ENCODE peak calls at places on chromosome 14, in eight cellular contexts. J is hepatocyte, I is SK-N-SH, D is HCT116, L is neural progenitor cell, C is MM.1S, X is PC-3, F is GM23338. P is an unnamed sample.

GRCh38 chr14:103074699-103075341 is 9.2 kb upstream of the LBHD2 start:
- DNase-seq in J (peak; percentile 75), I (peak; percentile 41), D (no peak), L (no peak), C (no peak), X (peak; percentile 45), F (peak; percentile 57), P (no peak)

GRCh38 chr14:92625213-92625612 is 111.6 kb downstream of the RIN3 start:
- DNase-seq in J (no peak), I (no peak), D (peak; percentile 69), L (no peak), C (no peak), X (peak; percentile 95), F (no peak), P (no peak)

GRCh38 chr14:21467620-21468019 is 9.1 kb downstream of the RAB2B start:
- DNase-seq in J (no peak), I (no peak), D (no peak), L (no peak), C (no peak), X (peak; percentile 74), F (no peak), P (no peak)

GRCh38 chr14:33754264-33754663 is 196.6 kb downstream of the EGLN3 start:
- DNase-seq in J (no peak), I (no peak), D (no peak), L (no peak), C (no peak), X (peak; percentile 38), F (peak; percentile 34), P (no peak)

GRCh38 chr14:88554458-88555286 is at the start of gene PTPN21:
- DNase-seq in J (peak; percentile 91), I (peak; percentile 94), D (no peak), L (peak; percentile 90), C (peak; percentile 17), X (peak; percentile 81), F (peak; percentile 84), P (no peak)

GRCh38 chr14:56342419-56342901 is 224.2 kb downstream of the PELI2 start:
- DNase-seq in J (no peak), I (no peak), D (no peak), L (no peak), C (no peak), X (no peak), F (no peak), P (no peak)

GRCh38 chr14:31926123-31926522 is 151.0 kb upstream of the ARHGAP5 start:
- DNase-seq in J (peak; percentile 67), I (peak; percentile 44), D (peak; percentile 54), L (peak; percentile 70), C (peak; percentile 48), X (peak; percentile 64), F (peak; percentile 79), P (peak; percentile 65)

GRCh38 chr14:70052990-70053389 is 135.8 kb downstream of the SLC8A3 start:
- DNase-seq in J (peak; percentile 63), I (no peak), D (no peak), L (peak; percentile 86), C (peak; percentile 33), X (peak; percentile 40), F (peak; percentile 76), P (peak; percentile 8)

GRCh38 chr14:74427651-74428050 is 1.6 kb upstream of the SYNDIG1L start:
- DNase-seq in J (no peak), I (no peak), D (no peak), L (no peak), C (no peak), X (no peak), F (no peak), P (no peak)

GRCh38 chr14:68644101-68644500 is 148.8 kb downstream of the ZFP36L1 start:
- DNase-seq in J (no peak), I (no peak), D (no peak), L (no peak), C (no peak), X (no peak), F (no peak), P (no peak)

GRCh38 chr14:104998801-104999200 is 13.2 kb downstream of the CLBA1 start:
- DNase-seq in J (no peak), I (no peak), D (no peak), L (no peak), C (no peak), X (no peak), F (no peak), P (no peak)

GRCh38 chr14:38108681-38109080 is 99.0 kb upstream of the SSTR1 start:
- DNase-seq in J (no peak), I (no peak), D (no peak), L (no peak), C (no peak), X (peak; percentile 68), F (no peak), P (no peak)

GRCh38 chr14:104557766-104558165 is 21.8 kb upstream of the C14orf180 start:
- DNase-seq in J (no peak), I (no peak), D (no peak), L (no peak), C (no peak), X (no peak), F (no peak), P (no peak)

GRCh38 chr14:37708481-37708880 is 113.1 kb downstream of the TTC6 start:
- DNase-seq in J (no peak), I (no peak), D (no peak), L (no peak), C (no peak), X (no peak), F (no peak), P (no peak)

GRCh38 chr14:80164991-80165390 is 46.3 kb downstream of the DIO2 start:
- DNase-seq in J (no peak), I (no peak), D (no peak), L (no peak), C (no peak), X (peak; percentile 82), F (no peak), P (no peak)

GRCh38 chr14:66082009-66082408 is 404.2 kb upstream of the CCDC196 start:
- DNase-seq in J (no peak), I (peak; percentile 73), D (no peak), L (no peak), C (no peak), X (no peak), F (no peak), P (no peak)

GRCh38 chr14:96584907-96585671 is 82.9 kb downstream of the PAPOLA start:
- DNase-seq in J (no peak), I (peak; percentile 3), D (no peak), L (no peak), C (no peak), X (no peak), F (no peak), P (no peak)

GRCh38 chr14:86933460-86933859 is 1059.5 kb downstream of the GALC start:
- DNase-seq in J (no peak), I (no peak), D (no peak), L (no peak), C (no peak), X (peak; percentile 34), F (no peak), P (no peak)

GRCh38 chr14:90375934-90376333 is 20.9 kb upstream of the CALM1 start:
- DNase-seq in J (no peak), I (no peak), D (no peak), L (no peak), C (no peak), X (no peak), F (no peak), P (no peak)

GRCh38 chr14:33767721-33768457 is 183.0 kb downstream of the EGLN3 start:
- DNase-seq in J (no peak), I (no peak), D (no peak), L (no peak), C (no peak), X (no peak), F (no peak), P (no peak)

GRCh38 chr14:104715871-104716270 is 8.2 kb upstream of the ADSS1 start:
- DNase-seq in J (no peak), I (no peak), D (no peak), L (no peak), C (no peak), X (no peak), F (no peak), P (no peak)

GRCh38 chr14:100450049-100450448 is 126.9 kb downstream of the SLC25A47 start:
- DNase-seq in J (no peak), I (no peak), D (no peak), L (no peak), C (no peak), X (no peak), F (no peak), P (no peak)

DNA sequence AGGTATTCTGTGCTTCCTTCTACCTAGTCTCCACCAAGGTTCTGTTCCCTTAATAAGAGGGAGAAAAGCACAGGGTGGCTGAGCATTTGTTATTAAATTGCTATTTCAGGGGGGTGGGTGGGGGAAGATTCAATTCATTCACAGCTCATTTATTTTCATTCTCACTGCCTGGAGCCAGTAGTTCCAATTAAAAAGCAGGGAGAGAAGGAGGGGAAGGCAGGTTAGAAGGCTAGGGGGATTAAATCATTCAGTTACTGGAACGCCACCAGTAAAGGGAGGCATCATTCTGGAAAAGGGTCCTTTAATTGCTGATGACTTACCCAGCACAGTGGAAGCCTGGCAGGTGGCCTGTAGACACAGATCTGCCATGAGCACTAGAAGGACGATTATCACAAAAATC is 47.4 kb downstream of the NIN start:
- DNase-seq in J (no peak), I (no peak), D (no peak), L (no peak), C (no peak), X (no peak), F (no peak), P (no peak)
- TF ChIP-seq EZH2phosphoT487 in J (no peak), I (no peak), D (no peak), L (no peak), C (no peak), X (no peak), F (no peak), P (no peak)

GRCh38 chr14:91417983-91418386 is 365 bp upstream of the CCDC88C start:
- DNase-seq in J (peak; percentile 78), I (peak; percentile 86), D (peak; percentile 32), L (peak; percentile 82), C (peak; percentile 58), X (peak; percentile 63), F (peak; percentile 61), P (peak; percentile 78)
- TF ChIP-seq CTCF in J (no peak), I (no peak), D (no peak), L (no peak), C (no peak), X (no peak), F (no peak), P (no peak)

GRCh38 chr14:23610090-23610814 is 25.9 kb upstream of the DHRS2 start:
- DNase-seq in J (no peak), I (no peak), D (no peak), L (no peak), C (no peak), X (no peak), F (no peak), P (no peak)
- TF ChIP-seq EZH2phosphoT487 in J (no peak), I (no peak), D (no peak), L (no peak), C (no peak), X (no peak), F (no peak), P (no peak)

DNA sequence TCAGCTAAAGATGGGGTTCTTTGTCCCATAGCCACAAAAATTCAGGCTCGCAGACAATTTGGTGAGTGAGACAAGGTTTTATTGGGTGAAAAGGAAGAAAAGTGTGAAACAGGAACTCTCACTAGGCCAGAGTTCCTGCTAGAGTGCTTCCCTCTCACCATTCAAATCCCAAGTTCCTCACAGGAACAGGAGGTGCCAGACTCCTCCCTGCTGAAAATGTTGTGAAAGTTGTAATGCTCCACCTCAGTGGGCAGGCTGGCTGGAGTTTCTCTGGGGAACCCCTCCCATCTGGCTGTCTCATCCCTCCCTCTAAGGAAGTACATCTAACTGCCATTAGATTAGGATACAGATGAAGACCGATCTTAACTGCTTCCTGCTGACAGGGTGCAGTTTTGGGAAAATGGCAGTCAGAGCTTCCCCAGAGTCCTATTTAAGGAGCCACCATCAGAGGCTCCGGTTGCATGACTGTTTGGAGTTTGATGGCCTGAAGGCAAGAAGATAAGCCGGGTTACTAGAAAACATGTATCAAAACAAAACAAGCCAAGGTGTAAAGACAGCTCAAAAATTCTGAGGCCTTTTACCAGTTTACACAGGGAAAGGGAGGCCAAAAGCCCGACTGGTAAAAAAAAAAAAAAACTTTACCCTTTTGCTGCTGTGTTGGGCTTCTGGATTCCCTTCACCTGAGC is 127.6 kb downstream of the FSCB start:
- DNase-seq in J (no peak), I (no peak), D (no peak), L (no peak), C (no peak), X (no peak), F (no peak), P (no peak)
- TF ChIP-seq CTCF in J (no peak), I (no peak), D (no peak), L (no peak), C (no peak), X (no peak), F (no peak), P (no peak)